ENCODE peak calls at places on chromosome 17, in nine cellular contexts. G, S, Z, K, D, I, Y, Q and P are unnamed samples.

GRCh38 chr17:42055496-42055895 is 5.1 kb upstream of the C17orf113 start:
- DNase-seq in K (no peak), Y (no peak), Z (no peak), I (no peak), D (no peak), S (no peak), G (no peak), Q (no peak), P (no peak)

GRCh38 chr17:83000738-83001137 is 78.7 kb upstream of the METRNL start:
- DNase-seq in S (no peak), Z (no peak), Y (no peak), G (no peak), K (no peak), I (no peak), D (no peak), Q (no peak), P (no peak)

GRCh38 chr17:13702266-13702665 is 100.5 kb upstream of the HS3ST3A1 start:
- DNase-seq in S (no peak), I (no peak), Y (no peak), Q (peak), D (no peak), K (no peak), G (no peak), Z (no peak), P (no peak)

GRCh38 chr17:27771576-27771975 is 28.8 kb downstream of the NOS2 start:
- DNase-seq in Z (no peak), K (no peak), I (no peak), Y (no peak), Q (no peak), G (no peak), D (no peak), S (no peak), P (no peak)

GRCh38 chr17:6326483-6326882 is 108.4 kb downstream of the AIPL1 start:
- DNase-seq in Q (no peak), Z (no peak), I (no peak), G (no peak), S (no peak), K (no peak), Y (no peak), D (no peak), P (no peak)

GRCh38 chr17:74531231-74531761 is at the start of gene CD300LB:
- DNase-seq in Y (no peak), G (no peak), Q (no peak), K (peak), Z (peak), I (no peak), S (no peak), D (no peak), P (no peak)

GRCh38 chr17:80845121-80845862 is 146.3 kb upstream of the CHMP6 start:
- DNase-seq in Q (no peak), Z (no peak), S (peak), I (peak), K (no peak), G (no peak), Y (no peak), D (no peak), P (no peak)

GRCh38 chr17:17911003-17911613 is 61.1 kb downstream of the TOM1L2 start:
- DNase-seq in S (no peak), Y (no peak), Z (no peak), G (no peak), D (no peak), Q (no peak), K (peak), I (no peak), P (no peak)

GRCh38 chr17:43521389-43521788 is 24.8 kb downstream of the ETV4 start:
- DNase-seq in I (no peak), Z (no peak), Y (no peak), K (no peak), Q (no peak), G (no peak), S (no peak), D (no peak), P (no peak)

GRCh38 chr17:65530158-65530984 is 31.1 kb downstream of the AXIN2 start:
- DNase-seq in I (no peak), G (no peak), Y (no peak), S (no peak), K (peak), Z (no peak), Q (no peak), D (no peak), P (no peak)

GRCh38 chr17:66580178-66580577 is 254.7 kb upstream of the CACNG5 start:
- DNase-seq in Q (peak), S (no peak), I (no peak), G (peak), D (no peak), K (peak), Z (no peak), Y (no peak), P (no peak)

GRCh38 chr17:56809106-56809819 is 24.5 kb downstream of the C17orf67 start:
- DNase-seq in S (no peak), I (no peak), Q (no peak), K (no peak), Z (no peak), D (no peak), Y (no peak), G (no peak), P (no peak)

GRCh38 chr17:78179372-78179771 is 7.5 kb downstream of the TK1 start:
- DNase-seq in D (no peak), Z (no peak), Q (no peak), Y (no peak), S (no peak), I (no peak), K (no peak), G (no peak), P (no peak)